ENCODE peak calls at places on chromosomes 4 and X, in ten cellular contexts. One of them, this sample, is unnamed.

GRCh38 chrX:37905436-37906147 is 58.2 kb upstream of the DYNLT3 start:
- DNase-seq in H1: peak
- DNase-seq in A549: peak
- DNase-seq in HepG2: no peak
- DNase-seq in WTC11: peak
- DNase-seq in endothelial cell of umbilical vein: peak
- DNase-seq in SK-N-SH: peak
- DNase-seq in GM12878: no peak
- DNase-seq in HCT116: no peak
- DNase-seq in K562: no peak
- DNase-seq in this sample: peak

GRCh38 chr4:124276461-124276860 is 436.1 kb downstream of the ANKRD50 start:
- DNase-seq in H1: no peak
- DNase-seq in A549: no peak
- DNase-seq in HepG2: no peak
- DNase-seq in WTC11: no peak
- DNase-seq in endothelial cell of umbilical vein: no peak
- DNase-seq in SK-N-SH: no peak
- DNase-seq in GM12878: no peak
- DNase-seq in HCT116: no peak
- DNase-seq in K562: no peak
- DNase-seq in this sample: no peak

GRCh38 chr4:24070117-24070516 is 180.3 kb upstream of the PPARGC1A start:
- DNase-seq in H1: no peak
- DNase-seq in A549: no peak
- DNase-seq in HepG2: peak
- DNase-seq in WTC11: no peak
- DNase-seq in endothelial cell of umbilical vein: no peak
- DNase-seq in SK-N-SH: no peak
- DNase-seq in GM12878: no peak
- DNase-seq in HCT116: no peak
- DNase-seq in K562: no peak
- DNase-seq in this sample: no peak

GRCh38 chr4:106473515-106473914 is 104.9 kb upstream of the GIMD1 start:
- DNase-seq in H1: no peak
- DNase-seq in A549: no peak
- DNase-seq in HepG2: no peak
- DNase-seq in WTC11: no peak
- DNase-seq in endothelial cell of umbilical vein: no peak
- DNase-seq in SK-N-SH: no peak
- DNase-seq in GM12878: no peak
- DNase-seq in HCT116: no peak
- DNase-seq in K562: no peak
- DNase-seq in this sample: no peak

GRCh38 chr4:77713884-77714283 is 105.3 kb downstream of the CNOT6L start:
- DNase-seq in H1: no peak
- DNase-seq in A549: no peak
- DNase-seq in HepG2: no peak
- DNase-seq in WTC11: no peak
- DNase-seq in endothelial cell of umbilical vein: no peak
- DNase-seq in SK-N-SH: no peak
- DNase-seq in GM12878: no peak
- DNase-seq in HCT116: no peak
- DNase-seq in K562: no peak
- DNase-seq in this sample: no peak

GRCh38 chr4:8255698-8256441 is 13.7 kb upstream of the HTRA3 start:
- DNase-seq in H1: no peak
- DNase-seq in A549: no peak
- DNase-seq in HepG2: no peak
- DNase-seq in WTC11: no peak
- DNase-seq in endothelial cell of umbilical vein: no peak
- DNase-seq in SK-N-SH: no peak
- DNase-seq in GM12878: no peak
- DNase-seq in HCT116: no peak
- DNase-seq in K562: no peak
- DNase-seq in this sample: no peak

GRCh38 chr4:44760142-44760898 is 34.0 kb upstream of the GNPDA2 start:
- DNase-seq in H1: no peak
- DNase-seq in A549: peak
- DNase-seq in HepG2: peak
- DNase-seq in WTC11: no peak
- DNase-seq in endothelial cell of umbilical vein: peak
- DNase-seq in SK-N-SH: peak
- DNase-seq in GM12878: no peak
- DNase-seq in HCT116: peak
- DNase-seq in K562: peak
- DNase-seq in this sample: peak

GRCh38 chr4:69054578-69055200 is 41.6 kb upstream of the UGT2B7 start:
- DNase-seq in H1: no peak
- DNase-seq in A549: no peak
- DNase-seq in HepG2: peak
- DNase-seq in WTC11: no peak
- DNase-seq in endothelial cell of umbilical vein: peak
- DNase-seq in SK-N-SH: no peak
- DNase-seq in GM12878: no peak
- DNase-seq in HCT116: peak
- DNase-seq in K562: no peak
- DNase-seq in this sample: peak

GRCh38 chr4:14262221-14262620 is 634.7 kb upstream of the BOD1L1 start:
- DNase-seq in H1: no peak
- DNase-seq in A549: no peak
- DNase-seq in HepG2: no peak
- DNase-seq in WTC11: no peak
- DNase-seq in endothelial cell of umbilical vein: no peak
- DNase-seq in SK-N-SH: no peak
- DNase-seq in GM12878: no peak
- DNase-seq in HCT116: no peak
- DNase-seq in K562: no peak
- DNase-seq in this sample: no peak

GRCh38 chrX:53318766-53319353 is 37.5 kb upstream of the IQSEC2 start:
- DNase-seq in H1: no peak
- DNase-seq in A549: no peak
- DNase-seq in HepG2: no peak
- DNase-seq in WTC11: no peak
- DNase-seq in endothelial cell of umbilical vein: no peak
- DNase-seq in SK-N-SH: no peak
- DNase-seq in GM12878: no peak
- DNase-seq in HCT116: no peak
- DNase-seq in K562: no peak
- DNase-seq in this sample: peak

GRCh38 chrX:53319614-53320542 is 38.5 kb upstream of the IQSEC2 start:
- DNase-seq in H1: no peak
- DNase-seq in A549: no peak
- DNase-seq in HepG2: no peak
- DNase-seq in WTC11: no peak
- DNase-seq in endothelial cell of umbilical vein: no peak
- DNase-seq in SK-N-SH: peak
- DNase-seq in GM12878: no peak
- DNase-seq in HCT116: no peak
- DNase-seq in K562: no peak
- DNase-seq in this sample: peak

GRCh38 chrX:53316860-53317237 is 35.5 kb upstream of the IQSEC2 start:
- DNase-seq in H1: no peak
- DNase-seq in A549: no peak
- DNase-seq in HepG2: no peak
- DNase-seq in WTC11: no peak
- DNase-seq in endothelial cell of umbilical vein: no peak
- DNase-seq in SK-N-SH: no peak
- DNase-seq in GM12878: no peak
- DNase-seq in HCT116: no peak
- DNase-seq in K562: no peak
- DNase-seq in this sample: no peak

GRCh38 chrX:53316121-53316859 is 34.9 kb upstream of the IQSEC2 start:
- DNase-seq in H1: no peak
- DNase-seq in A549: no peak
- DNase-seq in HepG2: no peak
- DNase-seq in WTC11: no peak
- DNase-seq in endothelial cell of umbilical vein: no peak
- DNase-seq in SK-N-SH: no peak
- DNase-seq in GM12878: no peak
- DNase-seq in HCT116: no peak
- DNase-seq in K562: peak
- DNase-seq in this sample: no peak

DNA sequence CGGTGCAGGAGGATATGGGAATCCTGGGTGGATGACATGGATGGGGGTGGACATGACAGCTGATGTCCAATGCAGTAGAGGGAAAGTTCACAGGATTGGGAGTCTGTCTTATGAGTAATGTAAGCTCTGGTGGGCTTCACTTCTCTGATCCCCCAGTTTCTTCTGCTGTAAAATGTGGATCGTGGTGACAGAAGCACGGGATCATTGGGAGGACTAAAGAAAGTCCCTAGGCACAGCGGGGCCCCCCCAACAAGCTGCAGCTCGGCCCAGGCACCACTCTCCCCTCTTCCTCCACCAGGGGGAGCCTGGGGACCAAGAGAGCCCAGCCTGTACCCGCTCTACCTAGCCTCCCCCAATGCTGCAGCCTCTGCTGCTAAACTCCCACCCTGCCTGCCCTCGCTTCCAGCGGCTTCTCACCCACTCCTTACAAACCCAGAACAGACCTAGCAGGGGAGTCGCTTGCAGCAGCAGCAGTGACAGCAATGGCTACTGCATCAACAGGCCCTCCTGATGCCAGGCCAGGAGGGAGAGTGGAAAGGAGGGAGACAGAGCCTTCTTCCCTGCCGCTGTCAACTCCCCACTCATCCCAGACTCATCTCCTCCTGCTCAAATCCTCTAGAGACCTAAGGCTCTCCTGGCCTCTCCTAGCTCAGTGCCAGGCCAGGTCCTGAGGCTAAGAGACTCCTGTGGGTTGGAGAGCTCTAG is 36.1 kb upstream of the IQSEC2 start:
- DNase-seq in H1: peak
- DNase-seq in A549: peak
- DNase-seq in HepG2: peak
- DNase-seq in WTC11: peak
- DNase-seq in endothelial cell of umbilical vein: peak
- DNase-seq in SK-N-SH: peak
- DNase-seq in GM12878: no peak
- DNase-seq in HCT116: no peak
- DNase-seq in K562: peak
- DNase-seq in this sample: peak
- TF ChIP-seq MAX in H1: no peak
- TF ChIP-seq MAX in A549: no peak
- TF ChIP-seq MAX in HepG2: no peak
- TF ChIP-seq MAX in WTC11: no peak
- TF ChIP-seq MAX in endothelial cell of umbilical vein: no peak
- TF ChIP-seq MAX in SK-N-SH: no peak
- TF ChIP-seq MAX in GM12878: no peak
- TF ChIP-seq MAX in HCT116: no peak
- TF ChIP-seq MAX in K562: no peak
- TF ChIP-seq MAX in this sample: no peak

DNA sequence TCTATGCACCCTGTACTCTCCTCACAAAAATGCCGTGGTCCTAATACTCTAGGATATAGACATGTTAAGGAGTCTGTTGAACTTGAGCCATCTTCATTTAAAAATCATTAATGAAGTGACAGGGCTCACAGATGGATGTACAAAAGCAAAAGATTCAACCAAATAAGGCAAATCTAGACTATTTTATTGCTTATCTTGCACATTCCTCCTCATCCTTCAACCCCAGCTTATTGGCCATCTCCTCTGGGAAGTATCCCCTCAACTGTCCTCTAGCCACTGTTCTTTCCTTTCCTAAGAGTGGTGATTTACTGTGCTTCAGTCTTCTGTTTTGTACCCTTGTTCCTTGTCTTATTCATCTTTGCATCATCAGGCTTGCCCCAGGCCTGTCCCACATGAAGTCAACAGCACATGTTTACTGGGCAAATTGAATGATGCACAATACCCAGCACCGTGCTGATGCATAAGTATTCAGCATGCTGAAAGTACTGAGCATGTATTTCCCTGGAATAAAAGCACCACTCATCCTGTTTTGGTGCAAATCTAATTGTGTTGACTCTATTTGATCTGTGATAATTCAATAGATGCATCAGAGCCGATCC is 287.3 kb upstream of the CLNK start:
- DNase-seq in H1: no peak
- DNase-seq in A549: no peak
- DNase-seq in HepG2: no peak
- DNase-seq in WTC11: no peak
- DNase-seq in endothelial cell of umbilical vein: no peak
- DNase-seq in SK-N-SH: no peak
- DNase-seq in GM12878: no peak
- DNase-seq in HCT116: no peak
- DNase-seq in K562: no peak
- DNase-seq in this sample: no peak
- TF ChIP-seq MAX in H1: no peak
- TF ChIP-seq MAX in A549: no peak
- TF ChIP-seq MAX in HepG2: no peak
- TF ChIP-seq MAX in WTC11: no peak
- TF ChIP-seq MAX in endothelial cell of umbilical vein: no peak
- TF ChIP-seq MAX in SK-N-SH: no peak
- TF ChIP-seq MAX in GM12878: no peak
- TF ChIP-seq MAX in HCT116: no peak
- TF ChIP-seq MAX in K562: no peak
- TF ChIP-seq MAX in this sample: no peak

DNA sequence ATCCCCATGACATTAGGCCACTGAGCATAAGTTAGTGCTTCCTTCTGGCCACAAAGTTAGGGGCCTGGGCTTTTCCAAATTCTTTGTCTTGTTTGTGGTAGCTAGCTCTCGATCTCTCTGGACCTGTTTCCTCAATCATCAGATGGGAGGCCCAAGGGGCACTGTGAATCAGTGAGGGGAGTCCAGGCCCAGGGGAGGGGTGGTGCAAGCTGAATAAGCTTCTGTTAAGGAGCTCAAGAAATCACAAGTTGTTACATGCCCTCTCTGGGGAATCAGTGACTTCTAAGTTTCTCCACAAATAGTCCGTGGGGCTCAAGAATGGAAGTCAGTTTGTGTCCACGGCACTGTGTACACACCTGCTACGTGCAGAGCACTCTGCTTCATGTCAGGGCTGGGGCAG is 15.1 kb downstream of the AWAT2 start:
- DNase-seq in H1: no peak
- DNase-seq in A549: no peak
- DNase-seq in HepG2: no peak
- DNase-seq in WTC11: no peak
- DNase-seq in endothelial cell of umbilical vein: no peak
- DNase-seq in SK-N-SH: no peak
- DNase-seq in GM12878: no peak
- DNase-seq in HCT116: no peak
- DNase-seq in K562: no peak
- DNase-seq in this sample: no peak
- TF ChIP-seq MAX in H1: no peak
- TF ChIP-seq MAX in A549: no peak
- TF ChIP-seq MAX in HepG2: no peak
- TF ChIP-seq MAX in WTC11: no peak
- TF ChIP-seq MAX in endothelial cell of umbilical vein: no peak
- TF ChIP-seq MAX in SK-N-SH: no peak
- TF ChIP-seq MAX in GM12878: no peak
- TF ChIP-seq MAX in HCT116: no peak
- TF ChIP-seq MAX in K562: no peak
- TF ChIP-seq MAX in this sample: no peak

GRCh38 chr4:83328486-83328885 is 6.2 kb downstream of the HPSE start:
- DNase-seq in H1: no peak
- DNase-seq in A549: no peak
- DNase-seq in HepG2: no peak
- DNase-seq in WTC11: peak
- DNase-seq in endothelial cell of umbilical vein: peak
- DNase-seq in SK-N-SH: no peak
- DNase-seq in GM12878: no peak
- DNase-seq in HCT116: no peak
- DNase-seq in K562: peak
- DNase-seq in this sample: peak
- TF ChIP-seq MAX in H1: peak
- TF ChIP-seq MAX in A549: no peak
- TF ChIP-seq MAX in HepG2: no peak
- TF ChIP-seq MAX in WTC11: peak
- TF ChIP-seq MAX in endothelial cell of umbilical vein: no peak
- TF ChIP-seq MAX in SK-N-SH: no peak
- TF ChIP-seq MAX in GM12878: no peak
- TF ChIP-seq MAX in HCT116: no peak
- TF ChIP-seq MAX in K562: no peak
- TF ChIP-seq MAX in this sample: no peak